ENCODE peak calls at places on chromosomes 11 and 22, in four cellular contexts. T is GM12864, P is fibroblast of the aortic adventitia, B is fibroblast of lung. I is an unnamed sample.
A peak's percentile ranks its signal among the peaks of the same experiment; 100 is the strongest.

GRCh38 chr11:61049854-61050253 is 52.4 kb upstream of the CD5 start:
- DNase-seq in T (no peak), P (no peak), B (no peak), I (no peak)

GRCh38 chr22:42399315-42400271 is 32.6 kb downstream of the NFAM1 start:
- DNase-seq in T (no peak), P (no peak), B (no peak), I (peak; percentile 11)

GRCh38 chr22:36234919-36235318 is 4.4 kb downstream of the APOL2 start:
- DNase-seq in T (no peak), P (peak; percentile 18), B (no peak), I (no peak)

GRCh38 chr11:2377511-2378443 is 667 bp downstream of the CD81 start:
- DNase-seq in T (no peak), P (no peak), B (peak; percentile 54), I (peak; percentile 62)

GRCh38 chr11:95884364-95884763 is 39.5 kb downstream of the MTMR2 start:
- DNase-seq in T (no peak), P (peak; percentile 40), B (peak; percentile 87), I (peak; percentile 80)

GRCh38 chr11:120337133-120337895 is 1.1 kb downstream of the ARHGEF12 start:
- DNase-seq in T (no peak), P (no peak), B (peak; percentile 50), I (no peak)

GRCh38 chr11:7936615-7937014 is 4.9 kb downstream of the OR10A3 start:
- DNase-seq in T (no peak), P (no peak), B (no peak), I (peak; percentile 80)

GRCh38 chr11:20310137-20310536 is 53.4 kb upstream of the HTATIP2 start:
- DNase-seq in T (no peak), P (no peak), B (no peak), I (no peak)

GRCh38 chr11:17741487-17741886 is 6.9 kb downstream of the KCNC1 start:
- DNase-seq in T (no peak), P (no peak), B (no peak), I (no peak)

GRCh38 chr11:110447897-110448522 is 18.3 kb downstream of the FDX1 start:
- DNase-seq in T (no peak), P (peak; percentile 28), B (no peak), I (peak; percentile 54)

GRCh38 chr11:47591764-47592163 is 2.4 kb downstream of the C1QTNF4 start:
- DNase-seq in T (no peak), P (no peak), B (no peak), I (no peak)

GRCh38 chr11:102850973-102851745 is 7.8 kb upstream of the MMP3 start:
- DNase-seq in T (no peak), P (peak; percentile 63), B (peak; percentile 97), I (peak; percentile 91)

GRCh38 chr22:45201678-45202332 is 38.1 kb downstream of the NUP50 start:
- DNase-seq in T (no peak), P (peak; percentile 85), B (peak; percentile 99), I (peak; percentile 84)

GRCh38 chr11:62153617-62154016 is 29.8 kb downstream of the INCENP start:
- DNase-seq in T (no peak), P (no peak), B (no peak), I (no peak)

GRCh38 chr11:26865703-26866102 is 128.2 kb upstream of the FIBIN start:
- DNase-seq in T (no peak), P (no peak), B (no peak), I (no peak)

GRCh38 chr11:119049081-119049480 is 7.9 kb downstream of the HYOU1 start:
- DNase-seq in T (no peak), P (no peak), B (no peak), I (no peak)

GRCh38 chr22:22745225-22746060 is 101.0 kb downstream of the GGTLC2 start:
- DNase-seq in T (no peak), P (peak; percentile 27), B (no peak), I (peak; percentile 33)
- TF ChIP-seq CTCF in T (peak; percentile 94), P (peak; percentile 85), B (peak; percentile 81), I (peak; percentile 72)

DNA sequence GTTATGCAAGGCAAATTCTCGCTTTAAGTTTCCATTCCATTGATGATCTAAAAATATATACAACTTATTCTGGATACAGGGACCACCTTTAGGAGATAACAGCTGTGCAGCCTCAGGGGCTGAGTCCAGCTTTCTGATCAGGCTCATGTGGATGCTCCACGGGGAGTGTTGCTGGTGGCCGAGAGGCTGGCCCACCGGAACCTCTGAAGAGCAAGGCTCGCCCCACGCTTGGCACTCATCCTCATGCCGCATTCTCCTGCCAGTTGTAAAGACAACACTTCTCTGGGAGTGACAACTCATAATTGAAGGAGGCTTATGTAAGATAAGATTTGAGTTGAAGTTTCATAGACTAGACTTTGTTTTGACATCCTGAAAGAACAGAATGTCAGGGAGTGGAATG is 123.5 kb downstream of the MPPED1 start:
- DNase-seq in T (no peak), P (no peak), B (no peak), I (no peak)
- H3K4me3 ChIP-seq in T (no peak overlapping the region), P (no peak overlapping the region), B (no peak overlapping the region), I (no peak overlapping the region)

GRCh38 chr11:131796541-131796940 is 426.1 kb downstream of the NTM start:
- DNase-seq in T (no peak), P (no peak), B (no peak), I (no peak)
- TF ChIP-seq CTCF in T (no peak), P (no peak), B (no peak), I (no peak)

GRCh38 chr11:83069441-83070043 is 2.2 kb downstream of the RAB30 start:
- DNase-seq in T (no peak), P (no peak), B (no peak), I (no peak)
- H3K4me3 ChIP-seq in T (peak overlapping the region; percentile 69), P (peak overlapping the region; percentile 87), B (peak overlapping the region; percentile 87), I (no peak overlapping the region)